ENCODE peak calls at places on chromosomes 5 and 9, in ten cellular contexts. One of them, this sample, is unnamed. For H3K27me3 and H3K4me1, the result is how much of the 10 kb centered on the place peaks cover.

GRCh38 chr9:27925815-27926214 is 352.5 kb upstream of the C9orf72 start:
- DNase-seq in colonic mucosa: no peak
- DNase-seq in heart left ventricle: no peak
- DNase-seq in heart right ventricle: no peak
- DNase-seq in IMR-90: no peak
- DNase-seq in pancreas: no peak
- DNase-seq in spleen: no peak
- DNase-seq in hepatocyte: no peak
- DNase-seq in tibial nerve: no peak
- DNase-seq in PC-3: no peak
- DNase-seq in this sample: peak

GRCh38 chr9:69370430-69370829 is 45.4 kb downstream of the ENTREP1 start:
- DNase-seq in colonic mucosa: no peak
- DNase-seq in tibial nerve: no peak
- DNase-seq in pancreas: no peak
- DNase-seq in PC-3: peak
- DNase-seq in IMR-90: no peak
- DNase-seq in heart right ventricle: no peak
- DNase-seq in spleen: no peak
- DNase-seq in hepatocyte: no peak
- DNase-seq in heart left ventricle: no peak
- DNase-seq in this sample: no peak

GRCh38 chr5:118598311-118598710 is 390.0 kb downstream of the DTWD2 start:
- DNase-seq in hepatocyte: no peak
- DNase-seq in heart right ventricle: no peak
- DNase-seq in pancreas: no peak
- DNase-seq in IMR-90: no peak
- DNase-seq in heart left ventricle: no peak
- DNase-seq in colonic mucosa: no peak
- DNase-seq in PC-3: no peak
- DNase-seq in tibial nerve: no peak
- DNase-seq in spleen: no peak
- DNase-seq in this sample: no peak

GRCh38 chr5:137122075-137122474 is 377.1 kb downstream of the SPOCK1 start:
- DNase-seq in heart right ventricle: no peak
- DNase-seq in pancreas: peak
- DNase-seq in PC-3: no peak
- DNase-seq in heart left ventricle: no peak
- DNase-seq in colonic mucosa: peak
- DNase-seq in spleen: no peak
- DNase-seq in IMR-90: peak
- DNase-seq in hepatocyte: peak
- DNase-seq in tibial nerve: no peak
- DNase-seq in this sample: no peak

GRCh38 chr9:91933556-91934352 is 16.3 kb downstream of the ROR2 start:
- DNase-seq in heart left ventricle: no peak
- DNase-seq in spleen: no peak
- DNase-seq in colonic mucosa: no peak
- DNase-seq in heart right ventricle: no peak
- DNase-seq in hepatocyte: no peak
- DNase-seq in IMR-90: peak
- DNase-seq in PC-3: no peak
- DNase-seq in tibial nerve: no peak
- DNase-seq in pancreas: no peak
- DNase-seq in this sample: peak

GRCh38 chr5:40680741-40681350 is 1.1 kb downstream of the PTGER4 start:
- DNase-seq in hepatocyte: no peak
- DNase-seq in colonic mucosa: peak
- DNase-seq in heart left ventricle: peak
- DNase-seq in PC-3: no peak
- DNase-seq in pancreas: peak
- DNase-seq in IMR-90: no peak
- DNase-seq in spleen: peak
- DNase-seq in heart right ventricle: peak
- DNase-seq in tibial nerve: peak
- DNase-seq in this sample: peak

GRCh38 chr5:58135571-58136335 is 324.1 kb downstream of the PLK2 start:
- DNase-seq in PC-3: peak
- DNase-seq in colonic mucosa: no peak
- DNase-seq in spleen: no peak
- DNase-seq in IMR-90: peak
- DNase-seq in heart right ventricle: no peak
- DNase-seq in hepatocyte: no peak
- DNase-seq in pancreas: no peak
- DNase-seq in tibial nerve: no peak
- DNase-seq in heart left ventricle: no peak
- DNase-seq in this sample: no peak

GRCh38 chr9:121267689-121268597 is at the start of gene GSN:
- DNase-seq in heart left ventricle: peak
- DNase-seq in colonic mucosa: peak
- DNase-seq in hepatocyte: peak
- DNase-seq in tibial nerve: peak
- DNase-seq in PC-3: peak
- DNase-seq in spleen: peak
- DNase-seq in heart right ventricle: peak
- DNase-seq in pancreas: peak
- DNase-seq in IMR-90: peak
- DNase-seq in this sample: peak

GRCh38 chr5:159105318-159106053 is 5.8 kb upstream of the EBF1 start:
- DNase-seq in IMR-90: no peak
- DNase-seq in tibial nerve: no peak
- DNase-seq in heart left ventricle: no peak
- DNase-seq in heart right ventricle: no peak
- DNase-seq in colonic mucosa: no peak
- DNase-seq in PC-3: no peak
- DNase-seq in hepatocyte: no peak
- DNase-seq in spleen: peak
- DNase-seq in pancreas: no peak
- DNase-seq in this sample: no peak

GRCh38 chr5:159103086-159103485 is 3.4 kb upstream of the EBF1 start:
- DNase-seq in tibial nerve: no peak
- DNase-seq in IMR-90: no peak
- DNase-seq in hepatocyte: no peak
- DNase-seq in pancreas: no peak
- DNase-seq in heart left ventricle: no peak
- DNase-seq in spleen: no peak
- DNase-seq in colonic mucosa: no peak
- DNase-seq in heart right ventricle: no peak
- DNase-seq in PC-3: no peak
- DNase-seq in this sample: no peak

GRCh38 chr5:159102294-159102934 is 2.7 kb upstream of the EBF1 start:
- DNase-seq in tibial nerve: no peak
- DNase-seq in IMR-90: no peak
- DNase-seq in hepatocyte: no peak
- DNase-seq in colonic mucosa: no peak
- DNase-seq in PC-3: no peak
- DNase-seq in spleen: no peak
- DNase-seq in pancreas: no peak
- DNase-seq in heart left ventricle: no peak
- DNase-seq in heart right ventricle: no peak
- DNase-seq in this sample: no peak

GRCh38 chr5:159104759-159105317 is 5.1 kb upstream of the EBF1 start:
- DNase-seq in hepatocyte: no peak
- DNase-seq in colonic mucosa: no peak
- DNase-seq in heart left ventricle: peak
- DNase-seq in heart right ventricle: no peak
- DNase-seq in PC-3: no peak
- DNase-seq in tibial nerve: no peak
- DNase-seq in pancreas: no peak
- DNase-seq in IMR-90: no peak
- DNase-seq in spleen: peak
- DNase-seq in this sample: no peak

DNA sequence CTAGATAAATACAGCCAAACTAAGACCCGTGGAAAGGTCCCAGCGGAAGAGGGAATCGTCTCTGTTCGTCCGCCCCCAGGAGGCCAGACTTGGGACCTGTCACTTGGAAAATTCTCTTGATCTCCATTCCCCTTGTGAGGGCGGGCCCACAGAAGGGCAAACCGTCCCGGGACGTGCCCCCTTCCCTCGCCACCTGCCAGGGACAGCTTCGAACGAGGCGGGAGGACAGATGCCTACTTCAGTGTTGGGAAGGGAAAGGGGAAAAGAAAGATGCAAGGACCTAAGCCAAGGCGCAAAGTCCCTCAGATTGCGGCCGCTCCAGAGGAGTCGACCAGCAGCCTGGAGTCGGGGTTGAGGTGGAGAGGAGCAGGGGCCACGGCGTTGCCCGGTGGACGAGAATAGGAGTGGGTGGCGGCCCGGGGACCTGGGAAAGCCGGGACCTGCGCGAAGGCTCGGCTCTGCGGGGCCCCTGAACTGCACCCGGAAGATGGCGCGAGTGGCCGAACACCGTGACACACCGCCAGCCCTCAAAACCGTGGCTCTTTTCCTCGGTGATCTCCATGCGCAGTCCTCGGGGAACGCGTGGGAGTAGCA is 4.4 kb upstream of the EBF1 start:
- DNase-seq in spleen: peak
- DNase-seq in colonic mucosa: peak
- DNase-seq in hepatocyte: peak
- DNase-seq in heart right ventricle: peak
- DNase-seq in tibial nerve: peak
- DNase-seq in heart left ventricle: peak
- DNase-seq in pancreas: no peak
- DNase-seq in PC-3: peak
- DNase-seq in IMR-90: peak
- DNase-seq in this sample: no peak
- TF ChIP-seq CTCF in spleen: no peak
- TF ChIP-seq CTCF in colonic mucosa: no peak
- TF ChIP-seq CTCF in hepatocyte: peak
- TF ChIP-seq CTCF in heart right ventricle: no peak
- TF ChIP-seq CTCF in tibial nerve: no peak
- TF ChIP-seq CTCF in heart left ventricle: peak
- TF ChIP-seq CTCF in pancreas: no peak
- TF ChIP-seq CTCF in PC-3: peak
- TF ChIP-seq CTCF in IMR-90: peak
- TF ChIP-seq CTCF in this sample: peak

GRCh38 chr9:124480621-124480981 is 26.6 kb downstream of the NR5A1 start:
- DNase-seq in colonic mucosa: no peak
- DNase-seq in pancreas: no peak
- DNase-seq in IMR-90: peak
- DNase-seq in hepatocyte: peak
- DNase-seq in heart left ventricle: peak
- DNase-seq in spleen: no peak
- DNase-seq in PC-3: peak
- DNase-seq in tibial nerve: no peak
- DNase-seq in heart right ventricle: no peak
- DNase-seq in this sample: peak

GRCh38 chr9:124479947-124480620 is 27.1 kb downstream of the NR5A1 start:
- DNase-seq in tibial nerve: no peak
- DNase-seq in heart right ventricle: no peak
- DNase-seq in spleen: no peak
- DNase-seq in pancreas: no peak
- DNase-seq in colonic mucosa: no peak
- DNase-seq in IMR-90: no peak
- DNase-seq in heart left ventricle: no peak
- DNase-seq in hepatocyte: no peak
- DNase-seq in PC-3: no peak
- DNase-seq in this sample: no peak

GRCh38 chr9:124479371-124479770 is 27.8 kb downstream of the NR5A1 start:
- DNase-seq in tibial nerve: no peak
- DNase-seq in colonic mucosa: no peak
- DNase-seq in heart right ventricle: no peak
- DNase-seq in pancreas: no peak
- DNase-seq in heart left ventricle: peak
- DNase-seq in IMR-90: no peak
- DNase-seq in PC-3: no peak
- DNase-seq in hepatocyte: no peak
- DNase-seq in spleen: no peak
- DNase-seq in this sample: no peak

GRCh38 chr9:124482431-124483031 is 24.7 kb downstream of the NR5A1 start:
- DNase-seq in hepatocyte: no peak
- DNase-seq in spleen: no peak
- DNase-seq in colonic mucosa: no peak
- DNase-seq in pancreas: no peak
- DNase-seq in PC-3: no peak
- DNase-seq in heart right ventricle: no peak
- DNase-seq in heart left ventricle: peak
- DNase-seq in tibial nerve: no peak
- DNase-seq in IMR-90: no peak
- DNase-seq in this sample: peak

DNA sequence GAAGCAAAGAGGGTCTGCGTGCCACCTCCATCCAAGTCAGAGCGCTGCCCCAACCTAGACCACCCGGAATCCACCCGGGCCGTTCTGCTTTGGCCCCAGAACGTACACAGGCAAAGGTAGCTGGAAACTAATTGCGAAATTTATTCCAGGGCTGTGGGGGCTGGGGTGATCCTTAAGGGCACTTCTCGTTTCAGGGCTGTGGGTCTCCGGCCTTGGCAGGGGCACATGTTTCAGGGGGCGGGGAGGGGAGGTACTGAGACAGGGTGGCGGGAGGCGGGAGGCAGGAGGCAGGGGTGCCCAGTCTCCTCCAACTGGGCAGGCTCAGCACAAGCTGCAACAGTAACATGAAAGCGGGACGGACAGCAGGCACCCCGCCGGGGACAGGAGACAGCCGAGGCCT is 26.1 kb downstream of the NR5A1 start:
- DNase-seq in spleen: no peak
- DNase-seq in heart right ventricle: no peak
- DNase-seq in hepatocyte: no peak
- DNase-seq in pancreas: no peak
- DNase-seq in colonic mucosa: no peak
- DNase-seq in PC-3: no peak
- DNase-seq in tibial nerve: no peak
- DNase-seq in heart left ventricle: peak
- DNase-seq in IMR-90: no peak
- DNase-seq in this sample: no peak
- H3K27me3 ChIP-seq in spleen: under half
- H3K27me3 ChIP-seq in heart right ventricle: half or more
- H3K27me3 ChIP-seq in hepatocyte: under half
- H3K27me3 ChIP-seq in pancreas: under half
- H3K27me3 ChIP-seq in colonic mucosa: under half
- H3K27me3 ChIP-seq in PC-3: under half
- H3K27me3 ChIP-seq in tibial nerve: under half
- H3K27me3 ChIP-seq in heart left ventricle: under half
- H3K27me3 ChIP-seq in IMR-90: half or more
- H3K27me3 ChIP-seq in this sample: under half

DNA sequence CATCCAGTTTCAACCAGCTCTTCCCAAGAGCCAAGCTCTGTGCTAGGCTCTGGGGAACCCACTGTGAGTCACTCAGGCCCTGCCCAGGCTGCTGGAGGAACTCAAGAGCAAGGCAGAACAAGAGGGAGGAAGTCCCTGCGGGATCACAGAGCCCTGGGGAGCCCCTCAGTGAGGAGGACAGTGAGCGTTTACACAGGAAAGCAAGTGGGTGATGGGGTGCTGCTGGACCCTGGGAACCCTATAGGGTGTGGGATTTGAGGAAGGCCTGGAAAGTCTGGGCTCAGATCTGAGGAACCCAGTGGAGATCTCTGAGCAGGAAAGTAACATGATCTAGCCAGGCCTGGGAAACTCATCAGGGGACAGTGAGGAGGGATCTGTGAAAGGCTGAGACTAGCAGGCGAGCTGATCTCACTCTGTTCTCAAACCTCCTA is 70.1 kb downstream of the SHB start:
- DNase-seq in hepatocyte: no peak
- DNase-seq in tibial nerve: no peak
- DNase-seq in PC-3: no peak
- DNase-seq in pancreas: no peak
- DNase-seq in heart left ventricle: no peak
- DNase-seq in heart right ventricle: no peak
- DNase-seq in colonic mucosa: no peak
- DNase-seq in spleen: no peak
- DNase-seq in IMR-90: peak
- DNase-seq in this sample: peak
- H3K4me1 ChIP-seq in hepatocyte: under half
- H3K4me1 ChIP-seq in tibial nerve: under half
- H3K4me1 ChIP-seq in PC-3: under half
- H3K4me1 ChIP-seq in pancreas: under half
- H3K4me1 ChIP-seq in heart left ventricle: under half
- H3K4me1 ChIP-seq in heart right ventricle: under half
- H3K4me1 ChIP-seq in colonic mucosa: under half
- H3K4me1 ChIP-seq in spleen: under half
- H3K4me1 ChIP-seq in IMR-90: half or more
- H3K4me1 ChIP-seq in this sample: half or more

DNA sequence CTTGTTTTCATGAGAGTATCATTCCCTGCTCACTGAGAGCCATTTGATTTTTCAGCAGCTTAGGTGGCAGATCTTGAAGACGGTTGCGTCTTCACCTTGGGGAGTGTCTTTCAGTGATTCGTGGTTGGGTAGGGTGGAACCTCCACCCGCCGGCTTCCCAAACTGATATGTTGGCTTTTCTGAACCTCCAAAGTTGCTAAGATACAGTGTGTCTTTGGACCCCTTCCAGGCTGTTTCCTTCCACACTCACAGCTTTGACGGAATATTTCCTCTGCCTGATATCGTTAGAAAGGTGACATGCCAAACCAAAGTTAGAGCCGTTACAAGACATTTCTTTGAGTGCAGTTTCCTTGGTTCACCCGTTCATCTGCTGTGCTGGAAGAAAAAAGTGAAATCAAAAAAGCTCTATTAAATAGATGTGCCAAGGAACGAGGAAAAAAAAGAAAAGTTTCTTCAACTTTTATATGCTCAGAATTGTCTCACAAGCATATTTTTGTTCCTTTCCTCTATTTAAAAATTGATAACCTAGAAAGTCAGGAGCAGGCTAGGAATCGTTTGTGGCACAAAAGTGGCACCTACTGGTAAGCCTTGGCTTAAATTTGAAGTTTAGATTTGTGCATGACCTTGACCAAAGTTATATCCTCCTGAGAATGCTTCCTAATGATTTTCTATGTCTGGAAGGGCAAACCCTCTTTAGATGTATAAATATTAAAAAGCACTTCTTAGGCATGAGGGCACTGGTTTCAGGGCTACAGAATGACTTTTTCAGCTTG is 270.7 kb upstream of the WWC1 start:
- DNase-seq in spleen: no peak
- DNase-seq in heart left ventricle: no peak
- DNase-seq in hepatocyte: no peak
- DNase-seq in heart right ventricle: no peak
- DNase-seq in PC-3: peak
- DNase-seq in IMR-90: peak
- DNase-seq in pancreas: no peak
- DNase-seq in colonic mucosa: no peak
- DNase-seq in tibial nerve: peak
- DNase-seq in this sample: peak
- TF ChIP-seq CTCF in spleen: no peak
- TF ChIP-seq CTCF in heart left ventricle: peak
- TF ChIP-seq CTCF in hepatocyte: peak
- TF ChIP-seq CTCF in heart right ventricle: no peak
- TF ChIP-seq CTCF in PC-3: peak
- TF ChIP-seq CTCF in IMR-90: peak
- TF ChIP-seq CTCF in pancreas: no peak
- TF ChIP-seq CTCF in colonic mucosa: no peak
- TF ChIP-seq CTCF in tibial nerve: no peak
- TF ChIP-seq CTCF in this sample: peak

This sample was measured in A673.